ENCODE peak calls at places on chromosome 15, in six cellular contexts. A, F, L, V, G and B are unnamed samples.

GRCh38 chr15:55348281-55348778 is 29.3 kb downstream of the PIGB start:
- DNase-seq in A (no peak), F (no peak), L (no peak), V (no peak), G (no peak), B (no peak)

GRCh38 chr15:40974921-40975320 is 21.6 kb downstream of the CHAC1 start:
- DNase-seq in A (no peak), F (no peak), L (no peak), V (no peak), G (no peak), B (no peak)

GRCh38 chr15:77853008-77853328 is 220.3 kb upstream of the LINGO1 start:
- DNase-seq in A (peak), F (no peak), L (no peak), V (no peak), G (no peak), B (no peak)

GRCh38 chr15:57146394-57147140 is 228.1 kb downstream of the TCF12 start:
- DNase-seq in A (peak), F (peak), L (peak), V (no peak), G (no peak), B (no peak)

GRCh38 chr15:34869110-34869509 is 73.8 kb upstream of the ACTC1 start:
- DNase-seq in A (no peak), F (no peak), L (no peak), V (no peak), G (no peak), B (no peak)

GRCh38 chr15:96585634-96586386 is 255.3 kb downstream of the NR2F2 start:
- DNase-seq in A (no peak), F (no peak), L (no peak), V (no peak), G (no peak), B (no peak)

GRCh38 chr15:76175442-76175841 is 115.7 kb downstream of the TMEM266 start:
- DNase-seq in A (no peak), F (no peak), L (no peak), V (no peak), G (no peak), B (no peak)

GRCh38 chr15:55358471-55358870 is 39.4 kb downstream of the PIGB start:
- DNase-seq in A (no peak), F (no peak), L (no peak), V (no peak), G (no peak), B (no peak)

GRCh38 chr15:51414256-51414860 is 72.9 kb downstream of the GLDN start:
- DNase-seq in A (no peak), F (no peak), L (no peak), V (no peak), G (no peak), B (no peak)

GRCh38 chr15:86664581-86664980 is 584.9 kb downstream of the AGBL1 start:
- DNase-seq in A (no peak), F (no peak), L (no peak), V (no peak), G (no peak), B (no peak)

GRCh38 chr15:67839358-67839928 is 402 bp downstream of the RNU6-1 start:
- DNase-seq in A (peak), F (no peak), L (peak), V (peak), G (no peak), B (no peak)

GRCh38 chr15:36469567-36469966 is 109.9 kb upstream of the CDIN1 start:
- DNase-seq in A (no peak), F (no peak), L (no peak), V (no peak), G (no peak), B (no peak)

GRCh38 chr15:79010278-79010677 is 65.4 kb upstream of the CTSH start:
- DNase-seq in A (no peak), F (no peak), L (no peak), V (no peak), G (no peak), B (no peak)

GRCh38 chr15:67923647-67923971 is 83.8 kb upstream of the RNU6-1 start:
- DNase-seq in A (no peak), F (no peak), L (no peak), V (no peak), G (no peak), B (no peak)

GRCh38 chr15:58793862-58794261 is 22.8 kb downstream of the MINDY2 start:
- DNase-seq in A (no peak), F (no peak), L (no peak), V (no peak), G (no peak), B (no peak)

GRCh38 chr15:70260580-70260979 is 162.9 kb upstream of the TLE3 start:
- DNase-seq in A (no peak), F (no peak), L (no peak), V (no peak), G (no peak), B (no peak)

GRCh38 chr15:77753238-77753873 is 120.6 kb upstream of the LINGO1 start:
- DNase-seq in A (no peak), F (no peak), L (no peak), V (no peak), G (no peak), B (no peak)

GRCh38 chr15:49328941-49329340 is 94.1 kb upstream of the FGF7 start:
- DNase-seq in A (no peak), F (no peak), L (no peak), V (no peak), G (no peak), B (no peak)

GRCh38 chr15:73959012-73959581 is 32.8 kb downstream of the LOXL1 start:
- DNase-seq in A (no peak), F (no peak), L (no peak), V (peak), G (no peak), B (no peak)

GRCh38 chr15:40108061-40108854 is 421 bp downstream of the BMF start:
- DNase-seq in A (peak), F (no peak), L (no peak), V (peak), G (no peak), B (no peak)

GRCh38 chr15:52790941-52791751 is 1.0 kb upstream of the ONECUT1 start:
- DNase-seq in A (no peak), F (no peak), L (no peak), V (no peak), G (no peak), B (no peak)

GRCh38 chr15:27623149-27623548 is 476.0 kb downstream of the OCA2 start:
- DNase-seq in A (no peak), F (no peak), L (no peak), V (no peak), G (no peak), B (no peak)

GRCh38 chr15:78618490-78618934 is 2.3 kb downstream of the CHRNA3 start:
- DNase-seq in A (peak), F (peak), L (peak), V (peak), G (peak), B (peak)

GRCh38 chr15:101091080-101092017 is 160.5 kb downstream of the CHSY1 start:
- DNase-seq in A (no peak), F (no peak), L (no peak), V (no peak), G (peak), B (peak)

GRCh38 chr15:70767668-70768067 is 4.3 kb upstream of the UACA start:
- DNase-seq in A (no peak), F (no peak), L (no peak), V (no peak), G (no peak), B (no peak)

GRCh38 chr15:35000511-35000910 is 12.4 kb upstream of the ZNF770 start:
- DNase-seq in A (no peak), F (no peak), L (no peak), V (peak), G (no peak), B (no peak)

GRCh38 chr15:70703483-70703882 is 59.9 kb downstream of the UACA start:
- DNase-seq in A (peak), F (no peak), L (no peak), V (no peak), G (no peak), B (no peak)

GRCh38 chr15:66195621-66196230 is 57.8 kb downstream of the MEGF11 start:
- DNase-seq in A (no peak), F (no peak), L (no peak), V (no peak), G (no peak), B (no peak)

GRCh38 chr15:92981333-92981732 is 81.2 kb downstream of the CHD2 start:
- DNase-seq in A (no peak), F (no peak), L (no peak), V (no peak), G (no peak), B (no peak)

GRCh38 chr15:61613729-61614128 is 384.6 kb upstream of the RORA start:
- DNase-seq in A (no peak), F (no peak), L (no peak), V (no peak), G (no peak), B (no peak)